ENCODE peak calls at places on chromosomes 2 and 18, in nine cellular contexts. One of them, this sample, is unnamed.

GRCh38 chr2:12501469-12502147 is 215.1 kb upstream of the TRIB2 start:
- DNase-seq in tibial nerve: peak
- DNase-seq in left ventricle myocardium inferior: peak
- DNase-seq in brain microvascular endothelial cell: no peak
- DNase-seq in body of pancreas: peak
- DNase-seq in lung: no peak
- DNase-seq in mesenchymal stem cell: no peak
- DNase-seq in effector memory CD4-positive, alpha-beta T cell: peak
- DNase-seq in mammary epithelial cell: peak
- DNase-seq in this sample: peak

GRCh38 chr2:27735263-27735904 is 36.1 kb upstream of the MRPL33 start:
- DNase-seq in tibial nerve: peak
- DNase-seq in brain microvascular endothelial cell: peak
- DNase-seq in body of pancreas: peak
- DNase-seq in left ventricle myocardium inferior: peak
- DNase-seq in effector memory CD4-positive, alpha-beta T cell: no peak
- DNase-seq in mesenchymal stem cell: peak
- DNase-seq in mammary epithelial cell: peak
- DNase-seq in lung: peak
- DNase-seq in this sample: peak

GRCh38 chr2:57497489-57498096 is 549.0 kb upstream of the VRK2 start:
- DNase-seq in left ventricle myocardium inferior: no peak
- DNase-seq in lung: peak
- DNase-seq in tibial nerve: peak
- DNase-seq in body of pancreas: peak
- DNase-seq in effector memory CD4-positive, alpha-beta T cell: no peak
- DNase-seq in mesenchymal stem cell: peak
- DNase-seq in mammary epithelial cell: peak
- DNase-seq in brain microvascular endothelial cell: peak
- DNase-seq in this sample: no peak

GRCh38 chr2:63553049-63553448 is 35.2 kb downstream of the WDPCP start:
- DNase-seq in mesenchymal stem cell: no peak
- DNase-seq in body of pancreas: no peak
- DNase-seq in brain microvascular endothelial cell: peak
- DNase-seq in effector memory CD4-positive, alpha-beta T cell: no peak
- DNase-seq in lung: no peak
- DNase-seq in left ventricle myocardium inferior: no peak
- DNase-seq in mammary epithelial cell: peak
- DNase-seq in tibial nerve: no peak
- DNase-seq in this sample: no peak

GRCh38 chr2:135093685-135094340 is 41.7 kb downstream of the RAB3GAP1 start:
- DNase-seq in mammary epithelial cell: no peak
- DNase-seq in left ventricle myocardium inferior: no peak
- DNase-seq in lung: no peak
- DNase-seq in body of pancreas: no peak
- DNase-seq in effector memory CD4-positive, alpha-beta T cell: no peak
- DNase-seq in tibial nerve: no peak
- DNase-seq in mesenchymal stem cell: no peak
- DNase-seq in brain microvascular endothelial cell: no peak
- DNase-seq in this sample: no peak

GRCh38 chr2:100627653-100628300 is 65.0 kb downstream of the PDCL3 start:
- DNase-seq in mammary epithelial cell: no peak
- DNase-seq in left ventricle myocardium inferior: no peak
- DNase-seq in brain microvascular endothelial cell: no peak
- DNase-seq in tibial nerve: no peak
- DNase-seq in lung: no peak
- DNase-seq in effector memory CD4-positive, alpha-beta T cell: no peak
- DNase-seq in mesenchymal stem cell: no peak
- DNase-seq in body of pancreas: no peak
- DNase-seq in this sample: no peak

GRCh38 chr2:38700881-38701458 is 35.1 kb downstream of the GALM start:
- DNase-seq in lung: no peak
- DNase-seq in brain microvascular endothelial cell: no peak
- DNase-seq in mesenchymal stem cell: no peak
- DNase-seq in mammary epithelial cell: peak
- DNase-seq in effector memory CD4-positive, alpha-beta T cell: no peak
- DNase-seq in left ventricle myocardium inferior: no peak
- DNase-seq in body of pancreas: no peak
- DNase-seq in tibial nerve: no peak
- DNase-seq in this sample: no peak

GRCh38 chr2:2933421-2933820 is 444.2 kb downstream of the EIPR1 start:
- DNase-seq in tibial nerve: no peak
- DNase-seq in mesenchymal stem cell: no peak
- DNase-seq in effector memory CD4-positive, alpha-beta T cell: no peak
- DNase-seq in body of pancreas: no peak
- DNase-seq in lung: no peak
- DNase-seq in left ventricle myocardium inferior: no peak
- DNase-seq in brain microvascular endothelial cell: no peak
- DNase-seq in mammary epithelial cell: no peak
- DNase-seq in this sample: no peak

GRCh38 chr2:213934560-213934959 is 476.3 kb upstream of the VWC2L start:
- DNase-seq in lung: no peak
- DNase-seq in effector memory CD4-positive, alpha-beta T cell: no peak
- DNase-seq in body of pancreas: no peak
- DNase-seq in brain microvascular endothelial cell: peak
- DNase-seq in left ventricle myocardium inferior: no peak
- DNase-seq in mesenchymal stem cell: peak
- DNase-seq in tibial nerve: peak
- DNase-seq in mammary epithelial cell: peak
- DNase-seq in this sample: no peak

GRCh38 chr2:42021490-42021889 is 26.3 kb upstream of the PKDCC start:
- DNase-seq in mesenchymal stem cell: peak
- DNase-seq in body of pancreas: no peak
- DNase-seq in effector memory CD4-positive, alpha-beta T cell: no peak
- DNase-seq in mammary epithelial cell: no peak
- DNase-seq in lung: no peak
- DNase-seq in brain microvascular endothelial cell: peak
- DNase-seq in left ventricle myocardium inferior: no peak
- DNase-seq in tibial nerve: peak
- DNase-seq in this sample: no peak

GRCh38 chr18:59900222-59901128 is 679 bp downstream of the PMAIP1 start:
- DNase-seq in left ventricle myocardium inferior: peak
- DNase-seq in tibial nerve: no peak
- DNase-seq in mammary epithelial cell: peak
- DNase-seq in effector memory CD4-positive, alpha-beta T cell: peak
- DNase-seq in lung: peak
- DNase-seq in mesenchymal stem cell: peak
- DNase-seq in body of pancreas: peak
- DNase-seq in brain microvascular endothelial cell: peak
- DNase-seq in this sample: peak

GRCh38 chr2:132923787-132924186 is 253.8 kb upstream of the LYPD1 start:
- DNase-seq in effector memory CD4-positive, alpha-beta T cell: no peak
- DNase-seq in lung: no peak
- DNase-seq in mammary epithelial cell: peak
- DNase-seq in body of pancreas: no peak
- DNase-seq in mesenchymal stem cell: no peak
- DNase-seq in tibial nerve: no peak
- DNase-seq in brain microvascular endothelial cell: peak
- DNase-seq in left ventricle myocardium inferior: no peak
- DNase-seq in this sample: no peak
- H3K27ac ChIP-seq in effector memory CD4-positive, alpha-beta T cell: no peak
- H3K27ac ChIP-seq in lung: no peak
- H3K27ac ChIP-seq in mammary epithelial cell: no peak
- H3K27ac ChIP-seq in body of pancreas: no peak
- H3K27ac ChIP-seq in mesenchymal stem cell: no peak
- H3K27ac ChIP-seq in tibial nerve: no peak
- H3K27ac ChIP-seq in brain microvascular endothelial cell: no peak
- H3K27ac ChIP-seq in left ventricle myocardium inferior: no peak
- H3K27ac ChIP-seq in this sample: no peak

DNA sequence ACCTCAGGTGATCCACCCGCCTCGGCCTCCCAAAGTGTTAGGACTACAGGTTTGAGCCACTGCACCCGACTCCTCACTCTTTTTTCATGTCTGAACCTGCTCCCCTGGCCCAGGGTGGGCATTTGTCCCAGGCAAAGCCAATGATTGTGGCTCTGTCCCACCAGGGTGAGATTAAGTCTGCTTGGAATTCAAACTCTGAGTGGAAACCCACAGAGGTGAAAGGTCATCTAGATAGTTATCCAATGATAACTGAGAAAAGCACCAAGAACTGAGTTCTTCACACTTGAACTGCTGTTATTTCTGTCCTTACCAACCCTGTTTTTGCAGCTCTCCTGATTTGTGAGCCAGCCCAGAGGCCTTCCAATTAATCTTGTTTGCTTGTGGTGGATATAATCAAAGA is 62.4 kb upstream of the ACVR1 start:
- DNase-seq in left ventricle myocardium inferior: no peak
- DNase-seq in lung: no peak
- DNase-seq in mesenchymal stem cell: peak
- DNase-seq in effector memory CD4-positive, alpha-beta T cell: no peak
- DNase-seq in body of pancreas: no peak
- DNase-seq in mammary epithelial cell: no peak
- DNase-seq in brain microvascular endothelial cell: peak
- DNase-seq in tibial nerve: no peak
- DNase-seq in this sample: no peak
- H3K4me3 ChIP-seq in left ventricle myocardium inferior: no peak
- H3K4me3 ChIP-seq in lung: no peak
- H3K4me3 ChIP-seq in mesenchymal stem cell: no peak
- H3K4me3 ChIP-seq in effector memory CD4-positive, alpha-beta T cell: no peak
- H3K4me3 ChIP-seq in body of pancreas: no peak
- H3K4me3 ChIP-seq in mammary epithelial cell: no peak
- H3K4me3 ChIP-seq in brain microvascular endothelial cell: no peak
- H3K4me3 ChIP-seq in tibial nerve: no peak
- H3K4me3 ChIP-seq in this sample: no peak

DNA sequence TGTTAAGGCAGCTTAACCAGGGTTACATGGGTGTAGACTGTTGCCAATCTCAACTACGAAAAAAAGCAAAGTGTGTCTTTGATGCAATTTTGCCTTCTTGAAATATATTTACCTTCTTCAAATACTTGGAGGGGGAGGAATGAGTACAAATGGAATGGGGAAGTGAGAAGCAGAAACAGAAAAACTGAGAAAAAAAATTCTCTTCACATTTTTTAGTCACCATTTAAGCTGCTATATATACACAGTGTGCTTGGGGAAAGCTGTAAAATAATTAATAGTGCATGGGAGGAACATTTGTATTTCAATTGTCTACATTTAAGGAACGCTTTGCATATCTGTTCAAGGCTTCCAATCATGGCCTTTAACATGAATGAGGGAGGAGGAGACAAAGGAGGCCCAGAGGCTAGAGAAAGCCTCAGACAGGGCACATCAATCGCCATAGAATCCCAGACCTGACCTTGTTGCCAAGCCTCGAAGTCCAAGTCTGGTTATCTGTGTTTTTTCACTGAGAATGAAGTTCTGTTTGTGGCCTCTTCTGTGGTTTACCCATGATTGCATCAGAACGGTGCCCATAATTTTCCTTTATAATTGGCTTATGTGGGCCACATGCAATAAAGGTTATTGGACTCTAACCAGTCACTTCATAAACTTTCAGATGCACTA is 158.6 kb downstream of the PIK3C3 start:
- DNase-seq in left ventricle myocardium inferior: no peak
- DNase-seq in mammary epithelial cell: peak
- DNase-seq in effector memory CD4-positive, alpha-beta T cell: no peak
- DNase-seq in mesenchymal stem cell: peak
- DNase-seq in body of pancreas: no peak
- DNase-seq in lung: no peak
- DNase-seq in tibial nerve: no peak
- DNase-seq in brain microvascular endothelial cell: peak
- DNase-seq in this sample: peak
- H3K27ac ChIP-seq in left ventricle myocardium inferior: peak
- H3K27ac ChIP-seq in mammary epithelial cell: no peak
- H3K27ac ChIP-seq in effector memory CD4-positive, alpha-beta T cell: no peak
- H3K27ac ChIP-seq in mesenchymal stem cell: no peak
- H3K27ac ChIP-seq in body of pancreas: no peak
- H3K27ac ChIP-seq in lung: no peak
- H3K27ac ChIP-seq in tibial nerve: no peak
- H3K27ac ChIP-seq in brain microvascular endothelial cell: no peak
- H3K27ac ChIP-seq in this sample: no peak

GRCh38 chr2:21042708-21042957 is 1.2 kb downstream of the APOB start:
- DNase-seq in brain microvascular endothelial cell: no peak
- DNase-seq in mammary epithelial cell: no peak
- DNase-seq in left ventricle myocardium inferior: no peak
- DNase-seq in tibial nerve: no peak
- DNase-seq in mesenchymal stem cell: no peak
- DNase-seq in body of pancreas: no peak
- DNase-seq in lung: no peak
- DNase-seq in effector memory CD4-positive, alpha-beta T cell: no peak
- DNase-seq in this sample: no peak
- H3K4me3 ChIP-seq in brain microvascular endothelial cell: no peak
- H3K4me3 ChIP-seq in mammary epithelial cell: no peak
- H3K4me3 ChIP-seq in left ventricle myocardium inferior: peak
- H3K4me3 ChIP-seq in tibial nerve: no peak
- H3K4me3 ChIP-seq in mesenchymal stem cell: no peak
- H3K4me3 ChIP-seq in body of pancreas: no peak
- H3K4me3 ChIP-seq in lung: no peak
- H3K4me3 ChIP-seq in effector memory CD4-positive, alpha-beta T cell: no peak
- H3K4me3 ChIP-seq in this sample: no peak

GRCh38 chr2:119862127-119862889 is 102.6 kb downstream of the PTPN4 start:
- DNase-seq in effector memory CD4-positive, alpha-beta T cell: no peak
- DNase-seq in tibial nerve: no peak
- DNase-seq in lung: no peak
- DNase-seq in body of pancreas: no peak
- DNase-seq in mesenchymal stem cell: no peak
- DNase-seq in left ventricle myocardium inferior: no peak
- DNase-seq in mammary epithelial cell: no peak
- DNase-seq in brain microvascular endothelial cell: no peak
- DNase-seq in this sample: no peak

GRCh38 chr2:119860924-119861323 is 101.2 kb downstream of the PTPN4 start:
- DNase-seq in mesenchymal stem cell: no peak
- DNase-seq in tibial nerve: no peak
- DNase-seq in brain microvascular endothelial cell: no peak
- DNase-seq in effector memory CD4-positive, alpha-beta T cell: no peak
- DNase-seq in mammary epithelial cell: no peak
- DNase-seq in lung: no peak
- DNase-seq in left ventricle myocardium inferior: no peak
- DNase-seq in body of pancreas: no peak
- DNase-seq in this sample: no peak

GRCh38 chr2:119859528-119859927 is 99.8 kb downstream of the PTPN4 start:
- DNase-seq in effector memory CD4-positive, alpha-beta T cell: no peak
- DNase-seq in mammary epithelial cell: no peak
- DNase-seq in left ventricle myocardium inferior: no peak
- DNase-seq in tibial nerve: no peak
- DNase-seq in lung: no peak
- DNase-seq in mesenchymal stem cell: no peak
- DNase-seq in body of pancreas: no peak
- DNase-seq in brain microvascular endothelial cell: no peak
- DNase-seq in this sample: no peak

GRCh38 chr2:119864318-119864717 is 104.6 kb downstream of the PTPN4 start:
- DNase-seq in lung: no peak
- DNase-seq in tibial nerve: no peak
- DNase-seq in brain microvascular endothelial cell: no peak
- DNase-seq in mesenchymal stem cell: no peak
- DNase-seq in mammary epithelial cell: peak
- DNase-seq in body of pancreas: no peak
- DNase-seq in effector memory CD4-positive, alpha-beta T cell: no peak
- DNase-seq in left ventricle myocardium inferior: no peak
- DNase-seq in this sample: no peak
- H3K27ac ChIP-seq in lung: no peak
- H3K27ac ChIP-seq in tibial nerve: no peak
- H3K27ac ChIP-seq in brain microvascular endothelial cell: no peak
- H3K27ac ChIP-seq in mesenchymal stem cell: no peak
- H3K27ac ChIP-seq in mammary epithelial cell: no peak
- H3K27ac ChIP-seq in body of pancreas: no peak
- H3K27ac ChIP-seq in effector memory CD4-positive, alpha-beta T cell: no peak
- H3K27ac ChIP-seq in left ventricle myocardium inferior: no peak
- H3K27ac ChIP-seq in this sample: no peak

GRCh38 chr2:143148757-143149156 is 19.5 kb downstream of the ARHGAP15 start:
- DNase-seq in brain microvascular endothelial cell: no peak
- DNase-seq in left ventricle myocardium inferior: no peak
- DNase-seq in body of pancreas: no peak
- DNase-seq in mesenchymal stem cell: no peak
- DNase-seq in tibial nerve: no peak
- DNase-seq in mammary epithelial cell: no peak
- DNase-seq in effector memory CD4-positive, alpha-beta T cell: no peak
- DNase-seq in lung: no peak
- DNase-seq in this sample: no peak
- H3K4me3 ChIP-seq in brain microvascular endothelial cell: no peak
- H3K4me3 ChIP-seq in left ventricle myocardium inferior: no peak
- H3K4me3 ChIP-seq in body of pancreas: no peak
- H3K4me3 ChIP-seq in mesenchymal stem cell: no peak
- H3K4me3 ChIP-seq in tibial nerve: no peak
- H3K4me3 ChIP-seq in mammary epithelial cell: no peak
- H3K4me3 ChIP-seq in effector memory CD4-positive, alpha-beta T cell: no peak
- H3K4me3 ChIP-seq in lung: no peak
- H3K4me3 ChIP-seq in this sample: peak

GRCh38 chr2:101998556-101999121 is 6.9 kb downstream of the IL1R2 start:
- DNase-seq in left ventricle myocardium inferior: no peak
- DNase-seq in tibial nerve: no peak
- DNase-seq in body of pancreas: no peak
- DNase-seq in effector memory CD4-positive, alpha-beta T cell: no peak
- DNase-seq in lung: no peak
- DNase-seq in brain microvascular endothelial cell: no peak
- DNase-seq in mesenchymal stem cell: no peak
- DNase-seq in mammary epithelial cell: no peak
- DNase-seq in this sample: no peak
- H3K27ac ChIP-seq in left ventricle myocardium inferior: no peak
- H3K27ac ChIP-seq in tibial nerve: no peak
- H3K27ac ChIP-seq in body of pancreas: peak
- H3K27ac ChIP-seq in effector memory CD4-positive, alpha-beta T cell: no peak
- H3K27ac ChIP-seq in lung: no peak
- H3K27ac ChIP-seq in brain microvascular endothelial cell: no peak
- H3K27ac ChIP-seq in mesenchymal stem cell: no peak
- H3K27ac ChIP-seq in mammary epithelial cell: no peak
- H3K27ac ChIP-seq in this sample: no peak

This sample was measured in CD8-positive, alpha-beta memory T cell.